ENCODE peak calls at places on chromosomes 7 and 10, in seven cellular contexts. C is cardiac fibroblast; G is mammary epithelial cell; H is activated naive CD4-positive, alpha-beta T cell; K is AG08395; B is DMS53; Y is T-helper 17 cell. M is an unnamed sample.
A peak's percentile ranks its signal among the peaks of the same experiment; 100 is the strongest.

GRCh38 chr10:49080071-49080470 is 35.3 kb downstream of the VSTM4 start:
- DNase-seq in K (no peak), H (no peak), G (no peak), C (peak; percentile 56), B (peak; percentile 74), Y (no peak), M (no peak)

GRCh38 chr10:77919713-77920108 is 6.8 kb downstream of the DLG5 start:
- DNase-seq in G (peak; percentile 78), B (peak; percentile 55), K (peak; percentile 53), C (no peak), H (no peak), Y (no peak), M (no peak)

GRCh38 chr7:124701955-124702354 is 63.6 kb downstream of the GPR37 start:
- DNase-seq in G (peak; percentile 74), K (no peak), C (no peak), Y (no peak), B (no peak), H (no peak), M (no peak)

GRCh38 chr10:28704771-28705170 is 27.4 kb downstream of the BAMBI start:
- DNase-seq in G (no peak), Y (no peak), H (no peak), C (no peak), B (no peak), K (no peak), M (no peak)

GRCh38 chr7:34133356-34133982 is 228.1 kb downstream of the BMPER start:
- DNase-seq in K (peak; percentile 94), Y (no peak), B (peak; percentile 71), G (peak; percentile 91), C (peak; percentile 83), H (no peak), M (no peak)

GRCh38 chr10:110323503-110323902 is 18.8 kb upstream of the SMNDC1 start:
- DNase-seq in B (no peak), K (peak; percentile 93), Y (no peak), H (no peak), C (peak; percentile 76), G (peak; percentile 88), M (no peak)

GRCh38 chr7:4714767-4715384 is 32.8 kb downstream of the FOXK1 start:
- DNase-seq in Y (no peak), G (no peak), K (no peak), H (no peak), B (no peak), C (no peak), M (no peak)

GRCh38 chr7:1144269-1144771 is 15.7 kb downstream of the ZFAND2A start:
- DNase-seq in C (peak; percentile 39), H (no peak), K (peak; percentile 57), Y (no peak), B (peak; percentile 51), G (peak; percentile 39), M (no peak)

GRCh38 chr10:29658984-29659769 is 24.4 kb upstream of the SVIL start:
- DNase-seq in C (peak; percentile 97), G (peak; percentile 100), K (peak; percentile 97), B (peak; percentile 90), H (peak; percentile 16), Y (peak; percentile 71), M (peak; percentile 63)

GRCh38 chr10:122237326-122237725 is 33.8 kb upstream of the BTBD16 start:
- DNase-seq in K (no peak), Y (no peak), C (no peak), H (no peak), G (no peak), B (no peak), M (no peak)

GRCh38 chr10:85032981-85033380 is 704.6 kb downstream of the CCSER2 start:
- DNase-seq in G (no peak), B (peak; percentile 43), H (no peak), Y (no peak), K (no peak), C (no peak), M (no peak)

GRCh38 chr10:80201592-80202256 is 3.6 kb downstream of the ANXA11 start:
- DNase-seq in C (no peak), G (no peak), K (no peak), B (peak; percentile 17), Y (no peak), H (no peak), M (no peak)

GRCh38 chr7:95886501-95887090 is 114.2 kb downstream of the DYNC1I1 start:
- DNase-seq in Y (no peak), G (peak; percentile 14), C (peak; percentile 44), K (no peak), B (peak; percentile 98), H (no peak), M (no peak)

GRCh38 chr10:72297281-72297967 is 23.7 kb downstream of the DDIT4 start:
- DNase-seq in B (peak; percentile 79), G (peak; percentile 74), Y (peak; percentile 94), H (peak; percentile 82), C (peak; percentile 99), K (peak; percentile 88), M (peak; percentile 82)

GRCh38 chr10:70480254-70480861 is 1.8 kb downstream of the PALD1 start:
- DNase-seq in G (no peak), Y (peak; percentile 17), K (no peak), H (peak; percentile 10), C (no peak), B (no peak), M (no peak)

GRCh38 chr7:27774717-27775328 is 34.9 kb downstream of the TAX1BP1 start:
- DNase-seq in C (peak; percentile 68), K (peak; percentile 19), B (peak; percentile 55), G (peak; percentile 8), H (no peak), Y (no peak), M (no peak)

GRCh38 chr10:133528845-133529575 is 1.8 kb downstream of the CYP2E1 start:
- DNase-seq in G (no peak), H (no peak), B (peak; percentile 87), Y (no peak), C (peak; percentile 29), K (peak; percentile 35), M (no peak)

GRCh38 chr10:45376364-45376801 is 2.4 kb downstream of the ALOX5 start:
- DNase-seq in C (no peak), Y (no peak), B (no peak), H (no peak), K (no peak), G (no peak), M (no peak)

GRCh38 chr10:89591796-89592271 is 53.2 kb downstream of the PANK1 start:
- DNase-seq in Y (no peak), K (no peak), B (no peak), H (no peak), C (peak; percentile 68), G (no peak), M (no peak)

GRCh38 chr7:36188266-36188665 is 35.2 kb downstream of the EEPD1 start:
- DNase-seq in K (no peak), H (no peak), Y (no peak), C (no peak), B (no peak), G (no peak), M (no peak)

GRCh38 chr10:97128851-97129186 is 56.9 kb downstream of the SLIT1 start:
- DNase-seq in B (no peak), K (no peak), Y (no peak), H (no peak), G (no peak), C (no peak), M (no peak)

GRCh38 chr7:140367528-140367927 is 30.8 kb downstream of the SLC37A3 start:
- DNase-seq in G (no peak), Y (no peak), B (no peak), H (no peak), C (no peak), K (no peak), M (no peak)

M was measured in colonic mucosa.